ENCODE peak calls at places on chromosome 12, in eight cellular contexts. I, J, U, K, R, Q, N and O are unnamed samples.
A peak's percentile ranks its signal among the peaks of the same experiment; 100 is the strongest.

GRCh38 chr12:128388461-128388921 is 121.5 kb downstream of the TMEM132C start:
- DNase-seq in N (no peak), R (peak; percentile 72), J (no peak), U (no peak), K (peak; percentile 57), I (no peak), Q (no peak), O (no peak)

GRCh38 chr12:28242129-28242887 is 52.1 kb downstream of the CCDC91 start:
- DNase-seq in U (no peak), N (no peak), R (no peak), K (no peak), Q (peak; percentile 10), J (no peak), I (no peak), O (no peak)

GRCh38 chr12:5965950-5966383 is 20.9 kb upstream of the ANO2 start:
- DNase-seq in R (no peak), K (no peak), Q (peak; percentile 43), U (peak; percentile 50), I (peak; percentile 66), N (peak; percentile 81), J (peak; percentile 34), O (peak; percentile 10)

GRCh38 chr12:54472494-54473262 is 724 bp downstream of the GTSF1 start:
- DNase-seq in K (no peak), R (no peak), N (no peak), J (no peak), Q (peak; percentile 67), U (no peak), I (no peak), O (no peak)

GRCh38 chr12:52224154-52224553 is 8.9 kb upstream of the KRT7 start:
- DNase-seq in J (peak; percentile 74), U (no peak), I (no peak), K (no peak), R (no peak), Q (no peak), N (no peak), O (no peak)

GRCh38 chr12:113310489-113310888 is 24.4 kb downstream of the SLC8B1 start:
- DNase-seq in I (no peak), J (no peak), U (no peak), N (no peak), R (no peak), K (no peak), Q (peak; percentile 69), O (peak; percentile 30)

GRCh38 chr12:6444704-6445688 is at the start of gene CD27:
- DNase-seq in K (no peak), I (no peak), R (no peak), N (no peak), Q (no peak), U (no peak), J (no peak), O (no peak)

GRCh38 chr12:45781080-45781479 is 51.6 kb downstream of the ARID2 start:
- DNase-seq in I (no peak), J (no peak), N (no peak), R (no peak), Q (no peak), U (no peak), K (no peak), O (no peak)

GRCh38 chr12:112380663-112381420 is 1.4 kb downstream of the HECTD4 start:
- DNase-seq in N (peak; percentile 63), Q (peak; percentile 25), U (no peak), J (no peak), R (no peak), I (no peak), K (no peak), O (no peak)

GRCh38 chr12:113700943-113701342 is 229.3 kb upstream of the LHX5 start:
- DNase-seq in I (no peak), N (no peak), Q (no peak), U (no peak), R (no peak), K (no peak), J (peak; percentile 49), O (no peak)

GRCh38 chr12:9642606-9643270 is 26.8 kb upstream of the CLEC2D start:
- DNase-seq in N (no peak), J (no peak), K (no peak), R (no peak), U (no peak), Q (no peak), I (no peak), O (no peak)

GRCh38 chr12:99915251-99916082 is 69.3 kb downstream of the ANKS1B start:
- DNase-seq in J (peak; percentile 65), N (no peak), U (no peak), R (no peak), I (peak; percentile 22), K (no peak), Q (no peak), O (no peak)

GRCh38 chr12:113244015-113244983 is 23.0 kb downstream of the TPCN1 start:
- DNase-seq in J (no peak), K (peak; percentile 63), Q (no peak), I (no peak), R (peak; percentile 60), U (peak; percentile 91), N (no peak), O (no peak)

GRCh38 chr12:121590476-121591143 is 9.8 kb upstream of the KDM2B start:
- DNase-seq in R (no peak), Q (peak; percentile 39), N (peak; percentile 49), I (no peak), K (no peak), U (no peak), J (peak; percentile 69), O (no peak)

DNA sequence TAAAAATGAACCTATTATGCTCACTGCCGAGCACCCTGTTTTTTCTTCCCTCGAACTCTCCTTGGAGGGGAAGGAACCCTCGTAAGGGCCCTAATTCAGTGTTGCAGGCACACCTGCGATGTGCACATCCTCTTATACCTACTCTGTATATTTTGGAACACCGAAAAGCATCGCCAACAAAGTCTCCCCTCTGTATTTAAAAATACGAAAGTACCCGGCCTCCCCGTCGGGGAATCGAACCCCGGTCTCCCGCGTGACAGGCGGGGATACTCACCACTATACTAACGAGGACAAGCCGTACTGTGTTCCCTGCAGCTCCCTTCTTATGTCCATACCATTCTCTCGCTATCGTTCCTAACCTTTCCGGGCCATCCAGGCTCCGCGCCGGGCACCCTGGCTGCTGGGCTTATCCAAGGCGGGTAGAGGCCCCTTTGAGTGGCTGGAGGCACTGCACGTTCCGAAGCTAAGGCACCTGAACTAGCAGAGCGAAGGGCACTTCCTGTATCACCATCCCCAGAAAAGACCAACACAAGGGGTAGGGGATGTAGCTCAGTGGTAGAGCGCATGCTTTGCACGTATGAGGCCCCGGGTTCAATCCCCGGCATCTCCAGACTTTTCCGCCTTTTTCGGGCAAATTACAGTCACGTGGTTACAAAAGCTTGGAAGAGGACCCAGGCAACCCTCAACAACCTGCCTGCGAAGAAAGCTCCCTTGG is 25.1 kb upstream of the UBC start:
- DNase-seq in U (peak; percentile 86), J (peak; percentile 98), N (peak; percentile 95), I (peak; percentile 72), Q (peak; percentile 99), R (peak; percentile 93), K (peak; percentile 93), O (no peak)
- TF ChIP-seq POLR2A in U (no peak), J (no peak), N (no peak), I (no peak), Q (no peak), R (peak; percentile 41), K (peak; percentile 36), O (no peak)

GRCh38 chr12:65305346-65305950 is 27.0 kb downstream of the MSRB3 start:
- DNase-seq in I (no peak), N (no peak), J (peak; percentile 52), Q (no peak), K (no peak), R (no peak), U (no peak), O (no peak)

GRCh38 chr12:65306229-65306602 is 27.7 kb downstream of the MSRB3 start:
- DNase-seq in J (peak; percentile 48), K (no peak), R (no peak), N (no peak), I (no peak), Q (no peak), U (no peak), O (no peak)

GRCh38 chr12:65308601-65309071 is 30.2 kb downstream of the MSRB3 start:
- DNase-seq in K (no peak), N (no peak), U (no peak), R (no peak), I (no peak), J (peak; percentile 45), Q (no peak), O (no peak)

GRCh38 chr12:65306603-65307501 is 28.4 kb downstream of the MSRB3 start:
- DNase-seq in U (no peak), I (peak; percentile 25), Q (peak; percentile 69), R (no peak), J (peak; percentile 75), K (peak; percentile 49), N (no peak), O (peak; percentile 50)

DNA sequence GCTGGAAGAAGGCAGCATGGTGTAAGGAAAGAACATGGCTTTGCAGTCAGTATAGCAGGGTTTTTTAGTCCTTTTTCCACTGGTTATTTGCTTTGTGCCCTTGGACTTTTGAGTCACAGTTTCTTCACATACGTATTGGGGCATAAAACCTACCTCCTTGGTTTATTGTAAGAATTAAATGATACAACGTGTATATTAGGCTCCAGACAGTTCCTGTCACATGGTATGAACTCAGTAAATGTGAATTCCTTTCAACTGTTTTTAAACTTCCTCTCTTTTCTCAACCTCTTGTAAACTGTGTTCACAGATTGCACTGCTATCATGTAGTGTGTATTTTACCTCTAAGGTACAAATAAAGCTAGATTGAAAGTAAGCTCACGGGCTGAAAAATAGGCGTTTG is 29.5 kb downstream of the MSRB3 start:
- DNase-seq in Q (peak; percentile 21), J (peak; percentile 37), K (no peak), I (no peak), N (no peak), U (no peak), R (no peak), O (no peak)
- TF ChIP-seq POLR2A in Q (no peak), J (no peak), K (no peak), I (no peak), N (no peak), U (no peak), R (no peak), O (no peak)

GRCh38 chr12:48998497-48999353 is 450 bp downstream of the DDN start:
- DNase-seq in J (peak; percentile 30), U (peak; percentile 38), I (no peak), Q (peak; percentile 75), N (peak; percentile 82), R (no peak), K (no peak), O (peak; percentile 62)
- TF ChIP-seq POLR2A in J (no peak), U (no peak), I (no peak), Q (no peak), N (no peak), R (no peak), K (no peak), O (no peak)

DNA sequence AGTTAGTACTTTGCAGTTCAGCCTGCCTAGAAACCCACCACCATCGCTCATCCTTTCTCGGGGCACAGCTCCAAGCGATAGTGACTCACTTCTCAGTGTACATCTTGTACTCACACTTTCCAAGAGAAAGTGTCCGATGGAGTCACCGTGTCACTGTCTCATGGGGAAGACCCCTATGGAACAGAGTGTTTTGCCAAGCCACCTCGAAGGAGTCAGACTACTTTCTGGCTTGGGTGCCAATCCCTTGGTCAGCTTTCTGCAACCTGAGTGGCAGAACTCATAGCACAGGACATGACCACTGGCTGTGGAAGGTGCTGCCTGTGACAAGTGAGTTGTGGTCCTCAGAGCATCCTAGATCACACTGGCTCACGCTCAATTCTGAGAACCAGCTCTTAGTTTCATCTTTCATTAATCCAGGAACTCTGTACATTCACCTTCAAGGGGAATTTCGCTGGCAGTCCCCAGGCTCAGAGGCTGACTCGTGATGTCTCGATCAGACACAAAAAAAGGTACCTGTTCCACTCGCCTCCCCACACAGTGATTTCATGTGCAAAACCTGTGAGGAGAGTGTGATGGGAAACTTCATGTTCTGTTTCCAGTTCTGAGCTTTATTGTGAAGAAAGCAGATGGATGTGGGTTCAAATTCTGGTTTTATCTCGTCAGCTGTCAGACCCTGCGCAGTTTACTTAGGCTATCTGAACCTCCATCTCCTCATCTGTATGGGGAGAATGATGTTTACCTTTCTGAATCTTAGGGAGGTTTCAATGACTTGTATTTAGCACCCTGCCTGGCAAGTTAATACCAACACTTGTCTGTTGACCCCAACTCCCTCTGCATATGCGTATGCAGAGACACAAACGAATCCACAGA is 127.3 kb upstream of the CCND2 start:
- DNase-seq in I (no peak), R (no peak), U (no peak), Q (no peak), J (no peak), K (no peak), N (no peak), O (no peak)
- TF ChIP-seq POLR2A in I (no peak), R (no peak), U (no peak), Q (no peak), J (no peak), K (no peak), N (no peak), O (no peak)